ENCODE peak calls at places on chromosomes 12 and 14, in eight cellular contexts. Y is neural progenitor cell, U is SJSA1, V is brain microvascular endothelial cell, X is lower lobe of right lung, R is colonic mucosa, M is OCI-LY7, L is psoas muscle. T is an unnamed sample.

GRCh38 chr12:131981388-131981787 is 31.6 kb downstream of the EP400 start:
- DNase-seq in Y (no peak), U (no peak), V (no peak), X (no peak), R (no peak), M (no peak), L (no peak), T (no peak)

GRCh38 chr12:26870491-26871419 is 37.8 kb upstream of the ITPR2 start:
- DNase-seq in Y (no peak), U (no peak), V (no peak), X (peak), R (peak), M (no peak), L (peak), T (no peak)

GRCh38 chr14:93207468-93208308 is 632 bp downstream of the UBR7 start:
- DNase-seq in Y (peak), U (no peak), V (peak), X (no peak), R (peak), M (peak), L (no peak), T (no peak)

GRCh38 chr14:69443296-69443805 is 41.2 kb upstream of the PLEKHD1 start:
- DNase-seq in Y (no peak), U (no peak), V (no peak), X (no peak), R (no peak), M (no peak), L (no peak), T (no peak)

GRCh38 chr12:100404769-100405407 is 48.0 kb downstream of the SLC17A8 start:
- DNase-seq in Y (peak), U (no peak), V (peak), X (peak), R (peak), M (peak), L (no peak), T (no peak)

GRCh38 chr12:47886471-47887240 is 18.1 kb downstream of the VDR start:
- DNase-seq in Y (no peak), U (no peak), V (no peak), X (no peak), R (no peak), M (no peak), L (no peak), T (no peak)

GRCh38 chr12:56565510-56566101 is 44.0 kb downstream of the RBMS2 start:
- DNase-seq in Y (peak), U (no peak), V (peak), X (peak), R (peak), M (peak), L (peak), T (no peak)

GRCh38 chr14:88879016-88879415 is 54.6 kb downstream of the TTC8 start:
- DNase-seq in Y (no peak), U (no peak), V (peak), X (no peak), R (no peak), M (no peak), L (no peak), T (no peak)

GRCh38 chr12:32776258-32776657 is 20.6 kb upstream of the YARS2 start:
- DNase-seq in Y (no peak), U (no peak), V (no peak), X (no peak), R (no peak), M (no peak), L (no peak), T (no peak)

DNA sequence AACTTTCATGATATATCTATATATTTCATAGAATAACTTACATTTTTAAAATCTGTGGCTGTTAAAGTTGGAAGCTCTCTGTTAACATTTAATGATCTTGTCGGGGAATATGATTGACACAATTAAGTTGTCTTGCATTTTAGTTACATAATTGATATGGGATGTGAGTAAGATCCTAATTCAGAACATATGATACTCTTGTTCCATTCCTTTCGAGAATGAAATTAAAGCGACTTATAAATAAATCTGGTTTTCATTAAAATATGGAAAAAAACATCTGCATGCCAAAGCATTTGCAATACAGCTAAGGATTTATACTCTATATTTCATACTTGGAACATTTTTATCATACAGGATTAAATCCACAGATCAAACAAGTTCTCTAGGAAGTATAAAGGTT is 52.0 kb downstream of the SLC38A6 start:
- DNase-seq in Y (no peak), U (no peak), V (no peak), X (no peak), R (no peak), M (no peak), L (no peak), T (no peak)
- H3K4me3 ChIP-seq in Y (no peak), U (no peak), V (no peak), X (no peak), R (no peak), M (no peak), L (no peak), T (no peak)

GRCh38 chr12:6612652-6613014 is 5.5 kb upstream of the CHD4 start:
- DNase-seq in Y (no peak), U (no peak), V (no peak), X (no peak), R (no peak), M (peak), L (no peak), T (no peak)

GRCh38 chr12:6613776-6614512 is 6.8 kb upstream of the CHD4 start:
- DNase-seq in Y (peak), U (peak), V (peak), X (peak), R (peak), M (peak), L (peak), T (peak)

GRCh38 chr12:6615802-6616201 is 8.6 kb upstream of the CHD4 start:
- DNase-seq in Y (no peak), U (no peak), V (no peak), X (no peak), R (no peak), M (no peak), L (no peak), T (no peak)

GRCh38 chr12:6613015-6613775 is 6.0 kb upstream of the CHD4 start:
- DNase-seq in Y (peak), U (peak), V (peak), X (peak), R (peak), M (peak), L (peak), T (peak)

DNA sequence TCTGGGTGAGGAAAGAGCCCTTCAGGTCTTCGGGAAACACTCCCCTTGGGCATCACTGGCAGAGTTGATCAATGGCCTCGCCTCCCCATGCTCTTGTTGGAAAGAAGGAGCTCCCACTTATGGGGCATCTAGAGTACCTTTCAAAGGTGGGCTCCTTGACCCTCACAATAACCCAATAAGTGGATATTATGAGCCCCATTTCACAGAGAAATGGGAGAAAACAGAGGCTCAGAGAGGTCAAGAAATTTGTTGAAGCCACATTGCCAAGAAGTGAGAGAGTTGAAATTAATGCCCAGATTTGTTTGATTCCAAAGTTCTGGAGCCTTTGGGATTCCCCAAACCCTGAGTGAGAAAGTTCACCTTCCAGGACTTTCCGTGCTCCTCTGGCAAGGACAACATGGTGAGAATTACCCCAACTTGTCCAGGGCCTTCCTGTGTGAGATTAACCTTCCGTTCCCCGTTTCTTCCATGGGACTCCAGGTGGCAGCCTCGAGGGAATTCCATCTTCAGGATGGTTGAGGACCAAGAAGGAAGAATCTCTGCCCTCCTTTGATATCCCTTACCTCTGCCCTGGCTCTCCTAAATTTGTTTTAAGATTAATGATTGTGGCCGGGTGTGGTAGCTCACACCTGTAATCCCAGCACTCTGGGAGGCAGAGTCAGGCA is 7.5 kb upstream of the CHD4 start:
- DNase-seq in Y (peak), U (no peak), V (no peak), X (no peak), R (peak), M (no peak), L (no peak), T (no peak)
- H3K27ac ChIP-seq in Y (peak), U (peak), V (peak), X (peak), R (peak), M (peak), L (peak), T (peak)

GRCh38 chr12:18872770-18873169 is 134.9 kb downstream of the CAPZA3 start:
- DNase-seq in Y (no peak), U (no peak), V (no peak), X (no peak), R (no peak), M (no peak), L (no peak), T (no peak)

GRCh38 chr12:18864900-18865561 is 127.1 kb downstream of the CAPZA3 start:
- DNase-seq in Y (no peak), U (peak), V (peak), X (no peak), R (no peak), M (no peak), L (no peak), T (no peak)

GRCh38 chr12:18863769-18864500 is 126.0 kb downstream of the CAPZA3 start:
- DNase-seq in Y (no peak), U (no peak), V (no peak), X (no peak), R (no peak), M (no peak), L (no peak), T (no peak)

DNA sequence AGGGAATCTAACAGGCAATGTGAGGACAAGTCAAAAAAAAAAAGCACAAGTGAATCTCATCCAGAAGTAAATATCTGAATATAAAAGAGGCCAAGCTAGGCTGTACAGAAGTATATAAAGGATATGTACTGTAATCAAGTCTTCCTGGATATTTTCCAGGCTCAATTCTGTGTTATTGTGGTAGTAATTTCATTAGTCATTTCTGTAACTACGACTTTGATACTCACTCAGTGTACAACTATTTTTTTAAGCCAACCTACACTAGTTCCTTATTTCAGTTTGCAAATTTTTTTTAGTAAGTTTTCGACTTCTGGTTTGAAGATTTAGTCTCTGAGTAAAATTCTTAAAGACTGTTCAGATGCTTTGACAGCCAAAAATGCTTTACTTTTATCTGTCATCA is 130.8 kb downstream of the CAPZA3 start:
- DNase-seq in Y (no peak), U (no peak), V (no peak), X (no peak), R (no peak), M (no peak), L (no peak), T (no peak)
- H3K4me3 ChIP-seq in Y (no peak), U (no peak), V (no peak), X (no peak), R (no peak), M (no peak), L (no peak), T (no peak)

GRCh38 chr12:115942346-115942745 is 335.1 kb downstream of the MED13L start:
- DNase-seq in Y (no peak), U (no peak), V (no peak), X (no peak), R (no peak), M (no peak), L (no peak), T (no peak)

GRCh38 chr12:115943630-115944391 is 333.7 kb downstream of the MED13L start:
- DNase-seq in Y (no peak), U (no peak), V (no peak), X (peak), R (peak), M (no peak), L (peak), T (no peak)

GRCh38 chr12:115944392-115944742 is 333.1 kb downstream of the MED13L start:
- DNase-seq in Y (no peak), U (no peak), V (no peak), X (no peak), R (no peak), M (no peak), L (no peak), T (no peak)

GRCh38 chr12:115944851-115945496 is 332.5 kb downstream of the MED13L start:
- DNase-seq in Y (no peak), U (no peak), V (no peak), X (no peak), R (no peak), M (no peak), L (no peak), T (no peak)

GRCh38 chr12:115943310-115943629 is 334.2 kb downstream of the MED13L start:
- DNase-seq in Y (no peak), U (no peak), V (no peak), X (no peak), R (no peak), M (no peak), L (no peak), T (no peak)
- H3K27ac ChIP-seq in Y (no peak), U (no peak), V (no peak), X (no peak), R (no peak), M (no peak), L (no peak), T (no peak)

T was measured in thoracic aorta.